ENCODE peak calls at places on chromosomes 13 and 19, in eight cellular contexts. H is T-helper 2 cell, U is SW 1271, G is WTC11, R is amniotic stem cell, L is KBM-7, Z is A172, D is HEK293T. A is an unnamed sample.

GRCh38 chr13:80399340-80400163 is 58.6 kb upstream of the SPRY2 start:
- DNase-seq in U (no peak), D (no peak), R (no peak), L (peak; percentile 42), H (no peak), G (no peak), Z (no peak), A (no peak)

GRCh38 chr19:36041831-36042230 is 9.2 kb upstream of the CLIP3 start:
- DNase-seq in G (no peak), R (no peak), D (no peak), U (no peak), L (no peak), H (no peak), Z (peak; percentile 83), A (no peak)

GRCh38 chr19:44677019-44677809 is 5.9 kb downstream of the CEACAM19 start:
- DNase-seq in H (no peak), R (peak; percentile 23), G (no peak), D (peak; percentile 70), L (peak; percentile 33), U (no peak), Z (peak; percentile 78), A (no peak)

GRCh38 chr19:17074628-17075034 is 621 bp downstream of the HAUS8 start:
- DNase-seq in D (no peak), R (no peak), G (no peak), H (no peak), U (no peak), Z (no peak), L (no peak), A (no peak)

GRCh38 chr19:20558011-20558410 is 7.6 kb downstream of the ZNF737 start:
- DNase-seq in L (peak; percentile 4), H (no peak), Z (no peak), G (peak; percentile 77), D (no peak), R (no peak), U (no peak), A (no peak)

GRCh38 chr19:23887642-23888041 is 27.0 kb upstream of the ZNF726 start:
- DNase-seq in D (no peak), Z (no peak), L (peak; percentile 3), H (no peak), G (no peak), R (no peak), U (no peak), A (no peak)

GRCh38 chr19:28039677-28040381 is 1173.1 kb downstream of the UQCRFS1 start:
- DNase-seq in Z (peak; percentile 29), L (no peak), D (no peak), R (no peak), G (no peak), U (no peak), H (no peak), A (no peak)

GRCh38 chr13:49271264-49271663 is 23.5 kb downstream of the CDADC1 start:
- DNase-seq in U (no peak), Z (no peak), R (no peak), G (no peak), L (no peak), H (no peak), D (no peak), A (no peak)

GRCh38 chr13:79225487-79226232 is 180.4 kb downstream of the RBM26 start:
- DNase-seq in H (no peak), R (no peak), L (no peak), G (no peak), U (no peak), D (no peak), Z (no peak), A (no peak)

GRCh38 chr13:112182831-112183543 is 116.0 kb downstream of the SOX1 start:
- DNase-seq in D (no peak), Z (no peak), G (no peak), L (peak; percentile 35), R (no peak), U (no peak), H (no peak), A (no peak)

GRCh38 chr13:106367361-106367781 is 168.1 kb downstream of the EFNB2 start:
- DNase-seq in H (no peak), L (no peak), R (no peak), Z (no peak), U (no peak), D (no peak), G (no peak), A (no peak)

GRCh38 chr13:44719857-44720671 is 143.9 kb upstream of the TSC22D1 start:
- DNase-seq in D (no peak), R (peak; percentile 71), L (no peak), H (no peak), U (peak; percentile 66), Z (peak; percentile 82), G (no peak), A (no peak)

GRCh38 chr13:74443623-74444022 is 309.4 kb upstream of the KLF12 start:
- DNase-seq in L (no peak), D (no peak), U (no peak), H (no peak), G (no peak), Z (peak; percentile 70), R (no peak), A (no peak)

GRCh38 chr13:83452292-83452950 is 429.9 kb downstream of the SLITRK1 start:
- DNase-seq in U (no peak), Z (no peak), D (no peak), H (no peak), R (no peak), L (no peak), G (no peak), A (no peak)

GRCh38 chr13:20702945-20703784 is at the start of gene IL17D:
- DNase-seq in H (no peak), L (peak; percentile 57), D (peak; percentile 15), G (peak; percentile 45), Z (no peak), R (no peak), U (no peak), A (peak; percentile 56)

GRCh38 chr19:46979103-46979769 is 40.4 kb upstream of the NPAS1 start:
- DNase-seq in U (no peak), H (no peak), Z (no peak), L (no peak), D (no peak), R (no peak), G (no peak), A (peak; percentile 51)

GRCh38 chr19:12789098-12789903 is 2.0 kb upstream of the JUNB start:
- DNase-seq in G (peak; percentile 37), L (no peak), H (no peak), R (no peak), D (no peak), U (no peak), Z (peak; percentile 41), A (no peak)

GRCh38 chr13:32246468-32246867 is 68.7 kb downstream of the ZAR1L start:
- DNase-seq in Z (peak; percentile 65), G (peak; percentile 81), D (peak; percentile 78), U (peak; percentile 65), H (no peak), L (peak; percentile 84), R (peak; percentile 31), A (peak; percentile 62)

GRCh38 chr19:12166596-12166995 is 3.7 kb downstream of the ZNF136 start:
- DNase-seq in D (no peak), G (no peak), U (no peak), H (no peak), Z (no peak), L (no peak), R (no peak), A (no peak)

GRCh38 chr13:25468330-25469178 is 96.8 kb downstream of the ATP8A2 start:
- DNase-seq in L (no peak), U (no peak), Z (no peak), D (peak; percentile 73), H (no peak), R (no peak), G (peak; percentile 74), A (peak; percentile 85)

GRCh38 chr19:41548954-41549688 is 26.8 kb upstream of the CEACAM21 start:
- DNase-seq in L (peak; percentile 98), Z (no peak), R (no peak), G (no peak), D (no peak), H (peak; percentile 36), U (no peak), A (no peak)